ENCODE peak calls at places on chromosomes 5 and 9, in seven cellular contexts. W, V, I, X, G, R and F are unnamed samples.

GRCh38 chr9:94649100-94649855 is 10.0 kb upstream of the FBP1 start:
- DNase-seq in W (no peak), V (no peak), I (no peak), X (peak; percentile 19), G (peak; percentile 92), R (peak; percentile 41), F (no peak)

GRCh38 chr5:95803271-95804148 is 19.0 kb downstream of the GLRX start:
- DNase-seq in W (no peak), V (no peak), I (no peak), X (no peak), G (no peak), R (no peak), F (peak; percentile 50)

GRCh38 chr5:160133071-160133917 is 14.0 kb upstream of the PWWP2A start:
- DNase-seq in W (peak; percentile 63), V (no peak), I (peak; percentile 74), X (no peak), G (peak; percentile 74), R (no peak), F (no peak)

GRCh38 chr5:88675758-88676636 is 207.0 kb downstream of the MEF2C start:
- DNase-seq in W (peak; percentile 79), V (no peak), I (peak; percentile 53), X (no peak), G (peak; percentile 99), R (no peak), F (no peak)

GRCh38 chr5:178237431-178238312 is 5.1 kb upstream of the PHYKPL start:
- DNase-seq in W (no peak), V (no peak), I (no peak), X (no peak), G (peak; percentile 57), R (no peak), F (no peak)

GRCh38 chr5:163189023-163189553 is 248.3 kb upstream of the CCNG1 start:
- DNase-seq in W (no peak), V (no peak), I (no peak), X (no peak), G (no peak), R (no peak), F (no peak)

GRCh38 chr9:36834736-36835135 is 199.3 kb downstream of the PAX5 start:
- DNase-seq in W (no peak), V (no peak), I (no peak), X (no peak), G (no peak), R (no peak), F (no peak)

GRCh38 chr9:133934512-133935221 is 57.5 kb downstream of the VAV2 start:
- DNase-seq in W (no peak), V (no peak), I (no peak), X (no peak), G (peak; percentile 80), R (no peak), F (no peak)

GRCh38 chr9:91839926-91840464 is 110.0 kb downstream of the ROR2 start:
- DNase-seq in W (no peak), V (no peak), I (no peak), X (no peak), G (no peak), R (no peak), F (no peak)

GRCh38 chr5:82356808-82357671 is 78.9 kb upstream of the RPS23 start:
- DNase-seq in W (peak; percentile 71), V (peak; percentile 55), I (no peak), X (no peak), G (peak; percentile 100), R (peak; percentile 57), F (peak; percentile 94)

GRCh38 chr5:143679777-143680176 is 132.2 kb upstream of the HMHB1 start:
- DNase-seq in W (no peak), V (no peak), I (no peak), X (peak; percentile 7), G (peak; percentile 43), R (peak; percentile 19), F (no peak)

GRCh38 chr9:131432050-131432449 is 38.2 kb downstream of the PRRC2B start:
- DNase-seq in W (no peak), V (no peak), I (no peak), X (no peak), G (no peak), R (no peak), F (no peak)

GRCh38 chr9:69171049-69171448 is 3.0 kb upstream of the TJP2 start:
- DNase-seq in W (no peak), V (no peak), I (no peak), X (no peak), G (peak; percentile 91), R (peak; percentile 32), F (no peak)

GRCh38 chr5:58496488-58496887 is 5.3 kb downstream of the GAPT start:
- DNase-seq in W (no peak), V (no peak), I (no peak), X (no peak), G (no peak), R (no peak), F (no peak)

GRCh38 chr5:34057569-34057968 is 14.6 kb upstream of the C1QTNF3 start:
- DNase-seq in W (no peak), V (no peak), I (no peak), X (no peak), G (no peak), R (no peak), F (no peak)

GRCh38 chr5:160545832-160546231 is 124.2 kb downstream of the PTTG1 start:
- DNase-seq in W (no peak), V (no peak), I (no peak), X (no peak), G (peak; percentile 25), R (no peak), F (no peak)

GRCh38 chr9:95143591-95144561 is 173.6 kb downstream of the FANCC start:
- DNase-seq in W (no peak), V (no peak), I (no peak), X (no peak), G (peak; percentile 81), R (no peak), F (peak; percentile 98)

GRCh38 chr9:83538172-83538889 is at the start of gene FRMD3:
- DNase-seq in W (peak; percentile 89), V (no peak), I (peak; percentile 91), X (peak; percentile 21), G (peak; percentile 67), R (peak; percentile 52), F (no peak)

GRCh38 chr5:163619951-163620350 is 114.5 kb downstream of the MAT2B start:
- DNase-seq in W (no peak), V (no peak), I (peak; percentile 11), X (no peak), G (no peak), R (no peak), F (no peak)

GRCh38 chr9:131276107-131276888 is at the start of gene FAM78A:
- DNase-seq in W (no peak), V (peak; percentile 59), I (peak; percentile 63), X (no peak), G (peak; percentile 10), R (no peak), F (no peak)

GRCh38 chr5:173629628-173630027 is 13.2 kb upstream of the BOD1 start:
- DNase-seq in W (no peak), V (no peak), I (peak; percentile 56), X (no peak), G (no peak), R (no peak), F (no peak)

GRCh38 chr5:18314192-18314778 is 680.0 kb downstream of the TAF11L14 start:
- DNase-seq in W (no peak), V (no peak), I (peak; percentile 26), X (no peak), G (peak; percentile 22), R (peak; percentile 32), F (no peak)

GRCh38 chr5:139787568-139788293 is 7.9 kb upstream of the PSD2 start:
- DNase-seq in W (peak; percentile 92), V (peak; percentile 87), I (peak; percentile 92), X (no peak), G (peak; percentile 47), R (peak; percentile 93), F (peak; percentile 97)

GRCh38 chr9:129281506-129282145 is 103.6 kb upstream of the IER5L start:
- DNase-seq in W (no peak), V (no peak), I (no peak), X (no peak), G (no peak), R (no peak), F (peak; percentile 68)

GRCh38 chr5:38433160-38433861 is 123.1 kb downstream of the LIFR start:
- DNase-seq in W (no peak), V (no peak), I (no peak), X (peak; percentile 42), G (peak; percentile 95), R (peak; percentile 59), F (no peak)

GRCh38 chr9:26245072-26245471 is 566.8 kb upstream of the TUSC1 start:
- DNase-seq in W (no peak), V (no peak), I (no peak), X (peak; percentile 63), G (no peak), R (no peak), F (no peak)

GRCh38 chr9:110728058-110728457 is 59.5 kb downstream of the MUSK start:
- DNase-seq in W (no peak), V (no peak), I (peak; percentile 76), X (no peak), G (no peak), R (no peak), F (no peak)

GRCh38 chr5:177116631-177117373 is 16.8 kb upstream of the NSD1 start:
- DNase-seq in W (peak; percentile 46), V (peak; percentile 85), I (peak; percentile 61), X (no peak), G (peak; percentile 85), R (no peak), F (peak; percentile 97)